ENCODE peak calls at places on chromosome 21, in seven cellular contexts. L is hippocampal formation; G is stimulated activated effector memory CD8-positive, alpha-beta T cell treated with anti-CD3 and anti-CD28 coated beads, Interleukin-12 subunit alpha, Interleukin-12 subunit beta, amount 100 ng/mL, for 72 hours; Q is stimulated activated CD4-positive, alpha-beta T cell treated with anti-CD3 and anti-CD28 coated beads, TNF-alpha, amount 100 ng/mL, for 24 hours; D is HFF-Myc; Y is heart right ventricle; E is body of pancreas. F is an unnamed sample.

GRCh38 chr21:34524671-34525601 is 12.9 kb upstream of the KCNE1 start:
- DNase-seq in L (no peak), G (no peak), Q (no peak), D (no peak), Y (no peak), E (no peak), F (peak)

GRCh38 chr21:45536301-45537081 is 5.7 kb downstream of the SLC19A1 start:
- DNase-seq in L (no peak), G (no peak), Q (no peak), D (no peak), Y (no peak), E (no peak), F (peak)

GRCh38 chr21:34183331-34183928 is 110.1 kb downstream of the MRPS6 start:
- DNase-seq in L (no peak), G (no peak), Q (no peak), D (no peak), Y (no peak), E (no peak), F (no peak)

GRCh38 chr21:38965241-38965640 is 159.5 kb downstream of the ETS2 start:
- DNase-seq in L (no peak), G (no peak), Q (no peak), D (no peak), Y (no peak), E (no peak), F (no peak)

GRCh38 chr21:22900511-22900910 is 1902.3 kb downstream of the NCAM2 start:
- DNase-seq in L (no peak), G (no peak), Q (no peak), D (no peak), Y (no peak), E (no peak), F (no peak)

GRCh38 chr21:44951186-44951915 is 11.5 kb downstream of the SLX9 start:
- DNase-seq in L (no peak), G (no peak), Q (no peak), D (no peak), Y (no peak), E (no peak), F (no peak)

GRCh38 chr21:31161157-31161556 is 122.9 kb upstream of the KRTAP19-8 start:
- DNase-seq in L (peak), G (no peak), Q (peak), D (no peak), Y (no peak), E (no peak), F (no peak)

GRCh38 chr21:45767071-45768006 is 123.8 kb downstream of the PCBP3 start:
- DNase-seq in L (no peak), G (no peak), Q (no peak), D (no peak), Y (no peak), E (no peak), F (no peak)

GRCh38 chr21:45031231-45032191 is 42.9 kb upstream of the ADARB1 start:
- DNase-seq in L (no peak), G (no peak), Q (no peak), D (no peak), Y (no peak), E (no peak), F (no peak)

GRCh38 chr21:31310750-31311149 is 33.3 kb downstream of the TIAM1 start:
- DNase-seq in L (no peak), G (no peak), Q (no peak), D (no peak), Y (no peak), E (no peak), F (no peak)

GRCh38 chr21:40433575-40433974 is 413.4 kb downstream of the DSCAM start:
- DNase-seq in L (no peak), G (no peak), Q (no peak), D (no peak), Y (no peak), E (no peak), F (no peak)

GRCh38 chr21:45306832-45307571 is 19.3 kb upstream of the POFUT2 start:
- DNase-seq in L (peak), G (no peak), Q (no peak), D (no peak), Y (peak), E (peak), F (peak)

GRCh38 chr21:31556662-31557061 is 102.8 kb upstream of the SOD1 start:
- DNase-seq in L (no peak), G (no peak), Q (no peak), D (no peak), Y (no peak), E (no peak), F (no peak)

GRCh38 chr21:44713846-44714245 is 2.5 kb upstream of the TSPEAR start:
- DNase-seq in L (no peak), G (no peak), Q (no peak), D (no peak), Y (no peak), E (no peak), F (no peak)

GRCh38 chr21:38448619-38449186 is 49.6 kb downstream of the ERG start:
- DNase-seq in L (no peak), G (no peak), Q (no peak), D (no peak), Y (no peak), E (no peak), F (peak)